ENCODE peak calls at places on chromosome 15, in five cellular contexts. One of them, this sample, is unnamed.

GRCh38 chr15:29571728-29572454 is 250.4 kb downstream of the TJP1 start:
- DNase-seq in mammary epithelial cell: no peak
- DNase-seq in upper lobe of left lung: no peak
- DNase-seq in tibial nerve: no peak
- DNase-seq in fibroblast of mammary gland: no peak
- DNase-seq in this sample: peak

GRCh38 chr15:89096664-89097063 is 8.4 kb downstream of the ABHD2 start:
- DNase-seq in mammary epithelial cell: no peak
- DNase-seq in upper lobe of left lung: no peak
- DNase-seq in tibial nerve: no peak
- DNase-seq in fibroblast of mammary gland: no peak
- DNase-seq in this sample: no peak

GRCh38 chr15:65077981-65078352 is 1.4 kb downstream of the KBTBD13 start:
- DNase-seq in mammary epithelial cell: no peak
- DNase-seq in upper lobe of left lung: peak
- DNase-seq in tibial nerve: peak
- DNase-seq in fibroblast of mammary gland: peak
- DNase-seq in this sample: peak

GRCh38 chr15:33154366-33155166 is 39.9 kb downstream of the FMN1 start:
- DNase-seq in mammary epithelial cell: peak
- DNase-seq in upper lobe of left lung: no peak
- DNase-seq in tibial nerve: peak
- DNase-seq in fibroblast of mammary gland: peak
- DNase-seq in this sample: peak

GRCh38 chr15:25186906-25187645 is 232.3 kb downstream of the SNRPN start:
- DNase-seq in mammary epithelial cell: no peak
- DNase-seq in upper lobe of left lung: peak
- DNase-seq in tibial nerve: no peak
- DNase-seq in fibroblast of mammary gland: no peak
- DNase-seq in this sample: no peak

GRCh38 chr15:66941791-66942190 is 123.6 kb upstream of the SMAD3 start:
- DNase-seq in mammary epithelial cell: no peak
- DNase-seq in upper lobe of left lung: no peak
- DNase-seq in tibial nerve: no peak
- DNase-seq in fibroblast of mammary gland: no peak
- DNase-seq in this sample: no peak

GRCh38 chr15:98874359-98874758 is 133.2 kb downstream of the PGPEP1L start:
- DNase-seq in mammary epithelial cell: no peak
- DNase-seq in upper lobe of left lung: no peak
- DNase-seq in tibial nerve: no peak
- DNase-seq in fibroblast of mammary gland: no peak
- DNase-seq in this sample: no peak

GRCh38 chr15:77208222-77208621 is 137.3 kb upstream of the TSPAN3 start:
- DNase-seq in mammary epithelial cell: no peak
- DNase-seq in upper lobe of left lung: no peak
- DNase-seq in tibial nerve: no peak
- DNase-seq in fibroblast of mammary gland: no peak
- DNase-seq in this sample: no peak

GRCh38 chr15:40754574-40754882 is 526 bp downstream of the RMDN3 start:
- DNase-seq in mammary epithelial cell: peak
- DNase-seq in upper lobe of left lung: peak
- DNase-seq in tibial nerve: no peak
- DNase-seq in fibroblast of mammary gland: peak
- DNase-seq in this sample: no peak

GRCh38 chr15:101420232-101420631 is 69.3 kb downstream of the PCSK6 start:
- DNase-seq in mammary epithelial cell: no peak
- DNase-seq in upper lobe of left lung: no peak
- DNase-seq in tibial nerve: no peak
- DNase-seq in fibroblast of mammary gland: no peak
- DNase-seq in this sample: no peak

GRCh38 chr15:76183906-76184639 is 124.3 kb downstream of the TMEM266 start:
- DNase-seq in mammary epithelial cell: no peak
- DNase-seq in upper lobe of left lung: no peak
- DNase-seq in tibial nerve: no peak
- DNase-seq in fibroblast of mammary gland: no peak
- DNase-seq in this sample: no peak

GRCh38 chr15:100111103-100112060 is 230.4 kb downstream of the ADAMTS17 start:
- DNase-seq in mammary epithelial cell: peak
- DNase-seq in upper lobe of left lung: no peak
- DNase-seq in tibial nerve: no peak
- DNase-seq in fibroblast of mammary gland: peak
- DNase-seq in this sample: peak

GRCh38 chr15:25508369-25509002 is 69.7 kb upstream of the UBE3A start:
- DNase-seq in mammary epithelial cell: no peak
- DNase-seq in upper lobe of left lung: no peak
- DNase-seq in tibial nerve: no peak
- DNase-seq in fibroblast of mammary gland: peak
- DNase-seq in this sample: peak

GRCh38 chr15:101320501-101321052 is 25.5 kb upstream of the SNRPA1 start:
- DNase-seq in mammary epithelial cell: no peak
- DNase-seq in upper lobe of left lung: no peak
- DNase-seq in tibial nerve: no peak
- DNase-seq in fibroblast of mammary gland: peak
- DNase-seq in this sample: no peak

GRCh38 chr15:92636950-92637481 is 18.6 kb downstream of the FAM174B start:
- DNase-seq in mammary epithelial cell: peak
- DNase-seq in upper lobe of left lung: peak
- DNase-seq in tibial nerve: no peak
- DNase-seq in fibroblast of mammary gland: no peak
- DNase-seq in this sample: no peak

GRCh38 chr15:89860446-89860845 is 33.3 kb downstream of the AP3S2 start:
- DNase-seq in mammary epithelial cell: no peak
- DNase-seq in upper lobe of left lung: no peak
- DNase-seq in tibial nerve: no peak
- DNase-seq in fibroblast of mammary gland: no peak
- DNase-seq in this sample: no peak

GRCh38 chr15:89790206-89790605 is 14.1 kb downstream of the MESP2 start:
- DNase-seq in mammary epithelial cell: no peak
- DNase-seq in upper lobe of left lung: no peak
- DNase-seq in tibial nerve: no peak
- DNase-seq in fibroblast of mammary gland: no peak
- DNase-seq in this sample: no peak

GRCh38 chr15:101718896-101719295 is 5.4 kb downstream of the TARS3 start:
- DNase-seq in mammary epithelial cell: no peak
- DNase-seq in upper lobe of left lung: no peak
- DNase-seq in tibial nerve: no peak
- DNase-seq in fibroblast of mammary gland: no peak
- DNase-seq in this sample: no peak

GRCh38 chr15:50051811-50052419 is 67.1 kb downstream of the ATP8B4 start:
- DNase-seq in mammary epithelial cell: peak
- DNase-seq in upper lobe of left lung: no peak
- DNase-seq in tibial nerve: peak
- DNase-seq in fibroblast of mammary gland: peak
- DNase-seq in this sample: peak

GRCh38 chr15:81758789-81759188 is 287.0 kb downstream of the MEX3B start:
- DNase-seq in mammary epithelial cell: no peak
- DNase-seq in upper lobe of left lung: no peak
- DNase-seq in tibial nerve: no peak
- DNase-seq in fibroblast of mammary gland: no peak
- DNase-seq in this sample: no peak

GRCh38 chr15:60667925-60668324 is 189.0 kb upstream of the ICE2 start:
- DNase-seq in mammary epithelial cell: no peak
- DNase-seq in upper lobe of left lung: no peak
- DNase-seq in tibial nerve: no peak
- DNase-seq in fibroblast of mammary gland: no peak
- DNase-seq in this sample: no peak
- TF ChIP-seq CTCF in mammary epithelial cell: no peak
- TF ChIP-seq CTCF in upper lobe of left lung: no peak
- TF ChIP-seq CTCF in tibial nerve: no peak
- TF ChIP-seq CTCF in fibroblast of mammary gland: no peak
- TF ChIP-seq CTCF in this sample: no peak

GRCh38 chr15:70474682-70475438 is 288.5 kb downstream of the UACA start:
- DNase-seq in mammary epithelial cell: peak
- DNase-seq in upper lobe of left lung: peak
- DNase-seq in tibial nerve: peak
- DNase-seq in fibroblast of mammary gland: peak
- DNase-seq in this sample: peak

GRCh38 chr15:70475439-70475781 is 287.9 kb downstream of the UACA start:
- DNase-seq in mammary epithelial cell: no peak
- DNase-seq in upper lobe of left lung: no peak
- DNase-seq in tibial nerve: no peak
- DNase-seq in fibroblast of mammary gland: no peak
- DNase-seq in this sample: no peak

GRCh38 chr15:70475921-70476320 is 287.4 kb downstream of the UACA start:
- DNase-seq in mammary epithelial cell: no peak
- DNase-seq in upper lobe of left lung: no peak
- DNase-seq in tibial nerve: no peak
- DNase-seq in fibroblast of mammary gland: no peak
- DNase-seq in this sample: peak

GRCh38 chr15:70474367-70474681 is 289.0 kb downstream of the UACA start:
- DNase-seq in mammary epithelial cell: no peak
- DNase-seq in upper lobe of left lung: no peak
- DNase-seq in tibial nerve: no peak
- DNase-seq in fibroblast of mammary gland: no peak
- DNase-seq in this sample: no peak

GRCh38 chr15:70473623-70474366 is 289.6 kb downstream of the UACA start:
- DNase-seq in mammary epithelial cell: no peak
- DNase-seq in upper lobe of left lung: no peak
- DNase-seq in tibial nerve: no peak
- DNase-seq in fibroblast of mammary gland: no peak
- DNase-seq in this sample: no peak
- H3K4me3 ChIP-seq in mammary epithelial cell: no peak
- H3K4me3 ChIP-seq in upper lobe of left lung: no peak
- H3K4me3 ChIP-seq in tibial nerve: no peak
- H3K4me3 ChIP-seq in fibroblast of mammary gland: no peak
- H3K4me3 ChIP-seq in this sample: no peak

DNA sequence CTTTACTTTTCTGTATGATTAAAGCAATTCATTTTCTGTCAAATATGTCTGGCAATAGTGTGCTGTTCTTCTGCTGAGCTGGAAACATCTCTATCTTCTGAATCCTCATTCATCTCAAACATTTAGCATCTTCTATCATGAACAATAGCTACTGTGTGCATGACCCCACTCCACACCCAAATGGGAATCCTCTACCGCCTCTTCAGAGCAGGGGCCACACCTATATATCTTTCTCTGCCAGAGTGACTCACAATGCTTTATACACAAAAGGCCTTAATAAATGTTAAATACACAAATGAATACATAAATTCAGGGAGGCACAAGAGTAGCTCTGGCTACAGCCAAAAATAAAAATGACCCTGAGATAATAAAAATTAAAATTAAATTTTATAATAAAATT is 8.0 kb downstream of the ALDH1A2 start:
- DNase-seq in mammary epithelial cell: peak
- DNase-seq in upper lobe of left lung: no peak
- DNase-seq in tibial nerve: no peak
- DNase-seq in fibroblast of mammary gland: no peak
- DNase-seq in this sample: no peak
- TF ChIP-seq CTCF in mammary epithelial cell: no peak
- TF ChIP-seq CTCF in upper lobe of left lung: no peak
- TF ChIP-seq CTCF in tibial nerve: no peak
- TF ChIP-seq CTCF in fibroblast of mammary gland: no peak
- TF ChIP-seq CTCF in this sample: no peak

GRCh38 chr15:51846463-51847230 is 17.2 kb downstream of the TMOD3 start:
- DNase-seq in mammary epithelial cell: peak
- DNase-seq in upper lobe of left lung: no peak
- DNase-seq in tibial nerve: no peak
- DNase-seq in fibroblast of mammary gland: peak
- DNase-seq in this sample: peak
- H3K4me3 ChIP-seq in mammary epithelial cell: no peak
- H3K4me3 ChIP-seq in upper lobe of left lung: no peak
- H3K4me3 ChIP-seq in tibial nerve: no peak
- H3K4me3 ChIP-seq in fibroblast of mammary gland: no peak
- H3K4me3 ChIP-seq in this sample: no peak

GRCh38 chr15:34362047-34362773 is 4.8 kb downstream of the LPCAT4 start:
- DNase-seq in mammary epithelial cell: peak
- DNase-seq in upper lobe of left lung: no peak
- DNase-seq in tibial nerve: no peak
- DNase-seq in fibroblast of mammary gland: no peak
- DNase-seq in this sample: no peak

GRCh38 chr15:34358948-34359347 is 8.0 kb downstream of the LPCAT4 start:
- DNase-seq in mammary epithelial cell: no peak
- DNase-seq in upper lobe of left lung: no peak
- DNase-seq in tibial nerve: no peak
- DNase-seq in fibroblast of mammary gland: no peak
- DNase-seq in this sample: no peak

GRCh38 chr15:34359416-34359815 is 7.6 kb downstream of the LPCAT4 start:
- DNase-seq in mammary epithelial cell: peak
- DNase-seq in upper lobe of left lung: no peak
- DNase-seq in tibial nerve: no peak
- DNase-seq in fibroblast of mammary gland: no peak
- DNase-seq in this sample: no peak

GRCh38 chr15:34361278-34361677 is 5.7 kb downstream of the LPCAT4 start:
- DNase-seq in mammary epithelial cell: no peak
- DNase-seq in upper lobe of left lung: no peak
- DNase-seq in tibial nerve: no peak
- DNase-seq in fibroblast of mammary gland: no peak
- DNase-seq in this sample: no peak

GRCh38 chr15:34360298-34360697 is 6.7 kb downstream of the LPCAT4 start:
- DNase-seq in mammary epithelial cell: peak
- DNase-seq in upper lobe of left lung: no peak
- DNase-seq in tibial nerve: no peak
- DNase-seq in fibroblast of mammary gland: no peak
- DNase-seq in this sample: no peak
- TF ChIP-seq CTCF in mammary epithelial cell: no peak
- TF ChIP-seq CTCF in upper lobe of left lung: no peak
- TF ChIP-seq CTCF in tibial nerve: no peak
- TF ChIP-seq CTCF in fibroblast of mammary gland: no peak
- TF ChIP-seq CTCF in this sample: no peak